ENCODE peak calls at places on chromosome 7, in ten cellular contexts. H, E, G, V, X, I, K, T, Z and R are unnamed samples.

GRCh38 chr7:77538908-77539212 is 1.8 kb downstream of the PTPN12 start:
- DNase-seq in H (no peak), E (no peak), G (no peak), V (no peak), X (no peak), I (no peak), K (no peak), T (no peak), Z (no peak), R (no peak)

GRCh38 chr7:100430450-100431285 is 1.0 kb downstream of the MEPCE start:
- DNase-seq in H (no peak), E (no peak), G (no peak), V (peak; percentile 27), X (no peak), I (no peak), K (no peak), T (no peak), Z (no peak), R (no peak)

GRCh38 chr7:79548616-79549206 is 95.2 kb upstream of the MAGI2 start:
- DNase-seq in H (no peak), E (no peak), G (no peak), V (peak; percentile 2), X (no peak), I (no peak), K (no peak), T (no peak), Z (no peak), R (no peak)

GRCh38 chr7:131035088-131035770 is 292.4 kb upstream of the MKLN1 start:
- DNase-seq in H (no peak), E (no peak), G (no peak), V (no peak), X (no peak), I (no peak), K (no peak), T (no peak), Z (no peak), R (no peak)

GRCh38 chr7:157494506-157495176 is 157.8 kb downstream of the DNAJB6 start:
- DNase-seq in H (no peak), E (no peak), G (no peak), V (no peak), X (no peak), I (no peak), K (no peak), T (no peak), Z (no peak), R (no peak)

GRCh38 chr7:148927141-148927540 is 43.0 kb upstream of the EZH2 start:
- DNase-seq in H (no peak), E (no peak), G (no peak), V (no peak), X (no peak), I (no peak), K (no peak), T (no peak), Z (no peak), R (no peak)

GRCh38 chr7:22220947-22221346 is 136.0 kb downstream of the RAPGEF5 start:
- DNase-seq in H (no peak), E (no peak), G (no peak), V (no peak), X (no peak), I (no peak), K (no peak), T (no peak), Z (no peak), R (no peak)

GRCh38 chr7:157710396-157710795 is 373.6 kb downstream of the DNAJB6 start:
- DNase-seq in H (no peak), E (no peak), G (no peak), V (no peak), X (no peak), I (no peak), K (no peak), T (no peak), Z (no peak), R (no peak)

GRCh38 chr7:101420436-101420835 is 57.8 kb downstream of the COL26A1 start:
- DNase-seq in H (no peak), E (peak; percentile 37), G (no peak), V (no peak), X (no peak), I (no peak), K (no peak), T (no peak), Z (no peak), R (no peak)

GRCh38 chr7:144513332-144513731 is 109.8 kb upstream of the NOBOX start:
- DNase-seq in H (no peak), E (no peak), G (no peak), V (no peak), X (no peak), I (no peak), K (no peak), T (peak; percentile 41), Z (no peak), R (no peak)

GRCh38 chr7:30182186-30182585 is 47.4 kb downstream of the MTURN start:
- DNase-seq in H (no peak), E (no peak), G (no peak), V (no peak), X (no peak), I (no peak), K (no peak), T (no peak), Z (no peak), R (no peak)

GRCh38 chr7:99122762-99123161 is 21.1 kb downstream of the SMURF1 start:
- DNase-seq in H (no peak), E (no peak), G (no peak), V (no peak), X (no peak), I (no peak), K (no peak), T (no peak), Z (no peak), R (no peak)
- TF ChIP-seq CTCF in H (no peak), E (no peak), G (no peak), V (no peak), X (no peak), I (no peak), K (no peak), T (no peak), Z (no peak), R (no peak)

GRCh38 chr7:44590910-44591309 is 8.9 kb upstream of the TMED4 start:
- DNase-seq in H (no peak), E (no peak), G (no peak), V (no peak), X (no peak), I (no peak), K (no peak), T (no peak), Z (no peak), R (no peak)

GRCh38 chr7:44583145-44583544 is 1.1 kb upstream of the TMED4 start:
- DNase-seq in H (no peak), E (no peak), G (no peak), V (no peak), X (no peak), I (no peak), K (no peak), T (no peak), Z (no peak), R (no peak)

DNA sequence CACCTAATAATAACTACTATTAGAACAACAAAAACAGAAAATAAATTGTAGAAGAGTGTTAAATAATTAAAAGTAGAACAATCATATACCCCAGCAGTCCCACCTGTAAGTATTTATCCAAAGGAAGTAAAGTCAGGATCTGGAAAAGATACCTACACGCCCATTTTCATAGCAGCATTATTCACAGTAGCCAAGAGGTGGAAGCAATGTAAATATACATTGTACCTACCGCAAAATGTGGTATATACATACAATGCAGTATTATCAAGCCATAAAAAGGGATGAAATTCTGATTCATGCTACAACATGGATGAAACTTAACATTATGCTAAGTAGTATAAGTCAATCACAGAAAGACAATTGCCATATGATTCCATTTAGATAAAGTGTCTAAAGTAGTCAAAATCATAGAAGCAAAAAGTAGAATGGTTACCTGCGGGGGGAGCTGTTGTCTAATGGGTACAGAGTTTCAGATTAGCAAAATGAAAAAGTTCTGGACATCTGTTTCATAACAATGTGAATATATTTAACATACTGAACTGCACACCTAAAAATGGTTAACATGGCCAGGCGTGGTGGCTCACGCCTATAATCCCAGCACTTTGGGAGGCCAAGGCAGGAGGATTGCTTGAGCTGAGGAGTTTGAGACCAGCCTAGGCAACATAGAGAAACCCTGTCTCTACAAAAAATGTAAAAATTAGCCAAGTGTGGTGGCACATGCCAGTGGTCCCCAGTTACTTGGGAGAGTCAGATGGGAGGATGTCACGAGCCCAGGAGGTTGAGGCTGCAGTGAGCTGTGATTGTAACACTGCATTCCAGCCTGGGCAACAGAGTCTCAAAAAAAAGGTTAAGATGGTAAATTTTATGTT is 6.0 kb upstream of the TMED4 start:
- DNase-seq in H (peak; percentile 28), E (no peak), G (peak; percentile 51), V (peak; percentile 66), X (no peak), I (no peak), K (no peak), T (peak; percentile 78), Z (no peak), R (no peak)
- TF ChIP-seq CTCF in H (no peak), E (no peak), G (peak; percentile 68), V (peak; percentile 84), X (peak; percentile 74), I (peak; percentile 65), K (peak; percentile 59), T (peak; percentile 62), Z (peak; percentile 69), R (peak; percentile 9)

DNA sequence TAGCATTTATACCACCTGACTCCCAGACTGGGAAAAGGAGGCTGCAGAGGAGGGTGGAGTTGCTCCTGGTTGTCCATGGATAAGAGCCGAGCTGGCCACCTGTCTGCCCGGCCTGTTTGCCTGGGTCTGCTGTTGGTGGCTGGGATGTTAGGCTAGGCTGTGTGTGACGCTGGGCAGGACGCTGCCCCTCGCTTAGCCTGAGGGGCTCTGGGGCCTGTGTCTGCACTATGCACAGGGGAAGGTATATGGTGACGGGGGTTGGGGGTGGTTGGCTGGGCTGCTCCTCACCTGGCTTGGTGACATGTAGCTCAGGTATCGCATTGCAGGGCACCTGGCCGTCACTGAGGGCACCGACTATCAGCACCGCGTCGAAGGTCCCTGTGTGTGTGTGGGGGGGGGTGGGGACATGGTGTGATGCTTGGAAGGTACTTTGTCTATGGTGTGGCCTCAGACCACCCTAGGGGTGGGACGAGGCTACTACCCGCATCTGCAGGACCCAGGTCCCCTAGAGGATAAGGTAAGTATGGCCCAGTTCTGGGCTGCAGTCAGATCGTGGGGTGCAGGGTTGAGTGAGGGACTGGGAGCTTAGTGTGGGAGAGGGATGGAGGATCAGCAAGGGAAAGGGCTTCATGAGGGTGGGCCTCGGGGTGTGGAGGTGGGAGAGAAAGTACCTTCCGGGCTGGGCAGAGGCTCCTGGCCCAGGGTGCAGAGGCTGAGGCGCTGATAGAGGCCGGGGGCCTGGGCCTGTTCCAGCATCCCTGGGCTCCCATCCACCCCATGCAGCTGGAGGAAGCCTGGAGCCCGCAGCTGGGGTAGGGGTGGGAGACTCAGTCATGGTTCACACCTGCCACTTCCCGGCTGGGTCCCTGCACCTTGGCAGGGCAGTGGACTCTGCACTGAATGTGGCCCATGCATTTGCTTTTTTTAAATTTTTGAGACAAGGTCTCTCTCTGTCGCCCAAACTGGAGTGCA is 2.3 kb downstream of the METTL27 start:
- DNase-seq in H (no peak), E (no peak), G (no peak), V (no peak), X (no peak), I (no peak), K (no peak), T (no peak), Z (peak; percentile 40), R (no peak)
- TF ChIP-seq CTCF in H (no peak), E (no peak), G (no peak), V (no peak), X (no peak), I (no peak), K (peak; percentile 42), T (no peak), Z (no peak), R (peak; percentile 35)

DNA sequence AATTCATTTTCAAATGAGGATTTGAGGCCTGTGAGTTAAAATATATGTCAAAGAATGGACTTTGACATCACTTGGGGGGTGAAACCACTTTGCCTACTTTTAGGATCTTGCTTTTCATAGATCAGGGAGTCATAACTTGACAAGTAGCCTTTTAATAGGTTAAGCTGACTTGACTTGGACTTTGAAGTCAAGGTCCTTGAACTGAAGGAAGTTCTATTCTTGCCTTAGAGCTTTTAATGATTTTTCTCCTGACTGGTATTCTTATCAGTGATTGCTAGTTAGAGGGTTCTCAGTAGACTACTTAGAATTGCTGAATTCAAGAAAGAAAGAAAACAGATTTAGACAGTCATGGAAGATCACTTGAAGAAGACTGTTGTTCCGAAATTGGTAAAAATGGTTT is 17.7 kb downstream of the AGR2 start:
- DNase-seq in H (no peak), E (no peak), G (no peak), V (no peak), X (no peak), I (no peak), K (no peak), T (no peak), Z (no peak), R (no peak)
- TF ChIP-seq CTCF in H (no peak), E (no peak), G (no peak), V (no peak), X (no peak), I (no peak), K (no peak), T (no peak), Z (no peak), R (no peak)